ENCODE peak calls at places on chromosomes 4 and X, in eight cellular contexts. X is activated naive CD8-positive, alpha-beta T cell treated with anti-CD3 and anti-CD28 coated beads, Interleukin-2, amount 50 U/mL, for 24 hours; H is left lung; W is right lobe of liver; F is CD4-positive, CD25-positive, alpha-beta regulatory T cell; I is CD8-positive, alpha-beta T cell; L is stimulated activated naive CD8-positive, alpha-beta T cell treated with anti-CD3 and anti-CD28 coated beads, Interleukin-15, Interleukin-2, amounts not matched to agents 100 U/mL and 50 U/mL, for 24 hours; U is CD4-positive, alpha-beta T cell. S is an unnamed sample.

GRCh38 chr4:83010522-83011318 is at the start of gene LIN54:
- ATAC-seq in X (peak; percentile 44), H (peak; percentile 69), W (peak; percentile 71), F (peak; percentile 65), I (peak; percentile 54), L (peak; percentile 56), U (peak; percentile 56), S (peak; percentile 46)

GRCh38 chrX:7107968-7108480 is 39.5 kb upstream of the STS start:
- ATAC-seq in X (no peak), H (no peak), W (peak; percentile 92), F (no peak), I (no peak), L (no peak), U (no peak), S (no peak)

GRCh38 chrX:81174286-81174685 is 27.4 kb downstream of the HMGN5 start:
- ATAC-seq in X (no peak), H (peak; percentile 51), W (no peak), F (no peak), I (no peak), L (no peak), U (no peak), S (no peak)

GRCh38 chr4:110005461-110006056 is 92.9 kb downstream of the EGF start:
- ATAC-seq in X (peak; percentile 26), H (peak; percentile 93), W (peak; percentile 54), F (no peak), I (peak; percentile 54), L (no peak), U (no peak), S (no peak)

GRCh38 chrX:153530411-153531145 is 13.1 kb downstream of the ATP2B3 start:
- ATAC-seq in X (no peak), H (no peak), W (no peak), F (no peak), I (no peak), L (no peak), U (no peak), S (no peak)

GRCh38 chr4:87910795-87911194 is 64.7 kb upstream of the SPP1 start:
- ATAC-seq in X (no peak), H (no peak), W (peak; percentile 39), F (no peak), I (no peak), L (no peak), U (no peak), S (no peak)

GRCh38 chrX:131308980-131309379 is 19.9 kb upstream of the IGSF1 start:
- ATAC-seq in X (no peak), H (no peak), W (no peak), F (no peak), I (no peak), L (no peak), U (no peak), S (no peak)

GRCh38 chrX:105553118-105553517 is 269.2 kb upstream of the NRK start:
- ATAC-seq in X (no peak), H (no peak), W (no peak), F (no peak), I (no peak), L (no peak), U (no peak), S (no peak)

GRCh38 chr4:141375855-141376254 is 155.2 kb downstream of the ZNF330 start:
- ATAC-seq in X (no peak), H (peak; percentile 100), W (no peak), F (no peak), I (no peak), L (no peak), U (no peak), S (no peak)

GRCh38 chr4:68962868-68963267 is 11.3 kb upstream of the UGT2A3 start:
- ATAC-seq in X (no peak), H (no peak), W (no peak), F (no peak), I (no peak), L (no peak), U (no peak), S (no peak)

GRCh38 chr4:169017971-169018370 is 7.9 kb upstream of the CBR4 start:
- ATAC-seq in X (no peak), H (no peak), W (no peak), F (no peak), I (no peak), L (no peak), U (no peak), S (no peak)

GRCh38 chrX:118565853-118566252 is 70.2 kb downstream of the DOCK11 start:
- ATAC-seq in X (no peak), H (no peak), W (no peak), F (no peak), I (no peak), L (no peak), U (no peak), S (no peak)

GRCh38 chr4:104425003-104425402 is 69.7 kb downstream of the CXXC4 start:
- ATAC-seq in X (no peak), H (peak; percentile 34), W (peak; percentile 69), F (no peak), I (no peak), L (no peak), U (no peak), S (no peak)

GRCh38 chr4:41418444-41418843 is 119.5 kb upstream of the LIMCH1 start:
- ATAC-seq in X (no peak), H (peak; percentile 70), W (no peak), F (no peak), I (no peak), L (no peak), U (no peak), S (peak; percentile 89)

GRCh38 chr4:68375667-68376559 is 26.0 kb upstream of the YTHDC1 start:
- ATAC-seq in X (peak; percentile 85), H (peak; percentile 88), W (peak; percentile 93), F (peak; percentile 87), I (peak; percentile 90), L (peak; percentile 79), U (peak; percentile 85), S (peak; percentile 38)

GRCh38 chrX:47523713-47524166 is 37.3 kb upstream of the ARAF start:
- ATAC-seq in X (no peak), H (peak; percentile 10), W (no peak), F (no peak), I (peak; percentile 46), L (no peak), U (peak; percentile 51), S (peak; percentile 34)

GRCh38 chrX:24890677-24891076 is 125.1 kb downstream of the ARX start:
- ATAC-seq in X (no peak), H (no peak), W (no peak), F (peak; percentile 65), I (no peak), L (no peak), U (no peak), S (no peak)

GRCh38 chr4:150962245-150962644 is 52.8 kb downstream of the LRBA start:
- ATAC-seq in X (peak; percentile 95), H (peak; percentile 69), W (peak; percentile 34), F (no peak), I (peak; percentile 40), L (peak; percentile 89), U (no peak), S (no peak)

GRCh38 chrX:66018585-66019309 is 21.1 kb downstream of the VSIG4 start:
- ATAC-seq in X (no peak), H (no peak), W (no peak), F (no peak), I (no peak), L (no peak), U (no peak), S (no peak)

GRCh38 chrX:52341493-52341892 is 27.3 kb upstream of the XAGE2 start:
- ATAC-seq in X (peak; percentile 59), H (no peak), W (no peak), F (no peak), I (no peak), L (peak; percentile 36), U (no peak), S (no peak)

GRCh38 chr4:38001927-38002326 is 41.7 kb downstream of the PTTG2 start:
- ATAC-seq in X (no peak), H (no peak), W (no peak), F (no peak), I (no peak), L (no peak), U (no peak), S (no peak)

GRCh38 chrX:139834879-139835278 is 98.0 kb downstream of the ATP11C start:
- ATAC-seq in X (no peak), H (no peak), W (no peak), F (no peak), I (no peak), L (no peak), U (no peak), S (no peak)

GRCh38 chrX:110442631-110443030 is 84.0 kb downstream of the RTL9 start:
- ATAC-seq in X (no peak), H (peak; percentile 32), W (peak; percentile 61), F (no peak), I (no peak), L (no peak), U (no peak), S (no peak)

GRCh38 chrX:133333154-133333750 is 82.0 kb downstream of the GPC4 start:
- ATAC-seq in X (no peak), H (no peak), W (no peak), F (no peak), I (no peak), L (no peak), U (no peak), S (no peak)

GRCh38 chrX:82458207-82458754 is 1049.8 kb upstream of the POU3F4 start:
- ATAC-seq in X (no peak), H (no peak), W (peak; percentile 93), F (no peak), I (no peak), L (no peak), U (no peak), S (no peak)

GRCh38 chr4:113769744-113770143 is 8.2 kb upstream of the CAMK2D start:
- ATAC-seq in X (peak; percentile 52), H (no peak), W (no peak), F (no peak), I (no peak), L (peak; percentile 40), U (no peak), S (no peak)

GRCh38 chrX:103687696-103688191 is 1.2 kb upstream of the MORF4L2 start:
- ATAC-seq in X (no peak), H (peak; percentile 51), W (peak; percentile 29), F (no peak), I (no peak), L (peak; percentile 4), U (no peak), S (peak; percentile 14)

GRCh38 chr4:72525938-72526337 is 43.1 kb downstream of the ADAMTS3 start:
- ATAC-seq in X (no peak), H (peak; percentile 89), W (peak; percentile 38), F (no peak), I (no peak), L (no peak), U (no peak), S (peak; percentile 72)

S was measured in gastroesophageal sphincter.